ENCODE peak calls at places on chromosomes 11 and 22, in four cellular contexts. J is pancreas, H is sigmoid colon, W is PC-9. Q is an unnamed sample. For H3K4me1, the result is how much of the 10 kb centered on the place peaks cover.

GRCh38 chr11:45771194-45771941 is 33.6 kb upstream of the SLC35C1 start:
- DNase-seq in H (peak), W (no peak), J (peak), Q (peak)

GRCh38 chr11:69374110-69374981 is 80.4 kb downstream of the MYEOV start:
- DNase-seq in J (no peak), H (peak), W (no peak), Q (peak)

GRCh38 chr22:41517172-41518047 is 26.9 kb downstream of the POLR3H start:
- DNase-seq in J (peak), H (peak), W (peak), Q (no peak)

GRCh38 chr11:108599978-108600377 is 6.4 kb upstream of the EXPH5 start:
- DNase-seq in J (no peak), W (no peak), H (no peak), Q (no peak)

GRCh38 chr22:36325163-36326031 is 62.4 kb downstream of the MYH9 start:
- DNase-seq in W (no peak), J (no peak), H (peak), Q (no peak)

GRCh38 chr11:71996517-71996916 is 2.2 kb upstream of the IL18BP start:
- DNase-seq in J (no peak), H (no peak), W (no peak), Q (no peak)

GRCh38 chr22:46087816-46088277 is 62.5 kb upstream of the PPARA start:
- DNase-seq in W (no peak), J (peak), H (peak), Q (peak)

GRCh38 chr11:45031912-45032519 is 81.3 kb upstream of the TP53I11 start:
- DNase-seq in H (no peak), J (no peak), W (no peak), Q (no peak)

GRCh38 chr22:26433805-26434204 is 4.7 kb downstream of the ASPHD2 start:
- DNase-seq in H (no peak), W (no peak), J (no peak), Q (no peak)
- H3K4me3 ChIP-seq in H (no peak), W (no peak), J (no peak), Q (no peak)

DNA sequence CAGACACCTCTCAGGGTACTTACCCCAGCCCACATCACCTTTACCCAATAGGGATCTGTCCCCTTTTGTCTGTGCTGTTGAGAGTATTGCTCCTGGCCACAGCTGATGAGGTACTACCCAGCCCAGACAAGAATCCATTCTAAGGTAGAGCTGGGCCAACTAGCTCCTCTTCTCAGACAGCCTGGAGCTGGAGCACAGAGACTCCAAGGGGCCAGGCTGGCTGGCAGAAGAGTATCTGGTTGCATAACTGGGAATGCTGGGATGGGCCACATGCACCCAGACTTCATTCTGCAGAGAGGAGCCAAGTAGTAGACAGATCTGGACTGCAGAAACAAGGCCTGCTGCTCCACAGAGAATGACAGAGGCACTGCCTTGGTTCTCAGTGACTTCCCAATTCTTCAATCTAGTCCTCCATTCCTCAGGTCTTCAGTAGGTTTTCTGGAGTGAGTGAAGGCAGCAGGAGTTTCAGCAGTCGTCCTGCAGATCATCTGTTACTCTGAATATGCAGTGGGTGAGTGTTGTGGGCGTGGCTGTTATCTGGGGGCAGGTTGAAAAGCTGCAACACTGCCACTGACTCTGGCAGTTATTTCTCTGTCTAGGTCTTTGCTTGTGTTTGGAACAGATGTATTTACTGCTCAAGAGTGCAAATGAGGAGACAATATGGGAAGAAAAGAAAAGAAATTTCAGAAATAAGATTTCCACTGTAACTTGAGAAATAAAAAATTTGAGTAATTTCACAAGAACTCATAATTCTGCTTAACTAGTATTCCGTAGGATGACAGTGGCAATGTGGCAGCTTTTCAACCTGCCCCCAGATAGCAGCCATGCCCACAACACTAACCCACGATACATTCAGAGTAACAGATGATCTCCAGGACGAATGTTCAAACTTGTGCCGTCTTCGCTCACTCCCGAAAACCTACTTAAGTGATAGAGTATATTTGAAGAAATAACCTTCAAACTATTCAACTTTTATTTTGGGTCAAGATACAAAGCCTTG is 34.9 kb downstream of the MAPK1 start:
- DNase-seq in W (no peak), H (no peak), J (no peak), Q (no peak)
- H3K4me1 ChIP-seq in W (under half), H (under half), J (under half), Q (under half)

DNA sequence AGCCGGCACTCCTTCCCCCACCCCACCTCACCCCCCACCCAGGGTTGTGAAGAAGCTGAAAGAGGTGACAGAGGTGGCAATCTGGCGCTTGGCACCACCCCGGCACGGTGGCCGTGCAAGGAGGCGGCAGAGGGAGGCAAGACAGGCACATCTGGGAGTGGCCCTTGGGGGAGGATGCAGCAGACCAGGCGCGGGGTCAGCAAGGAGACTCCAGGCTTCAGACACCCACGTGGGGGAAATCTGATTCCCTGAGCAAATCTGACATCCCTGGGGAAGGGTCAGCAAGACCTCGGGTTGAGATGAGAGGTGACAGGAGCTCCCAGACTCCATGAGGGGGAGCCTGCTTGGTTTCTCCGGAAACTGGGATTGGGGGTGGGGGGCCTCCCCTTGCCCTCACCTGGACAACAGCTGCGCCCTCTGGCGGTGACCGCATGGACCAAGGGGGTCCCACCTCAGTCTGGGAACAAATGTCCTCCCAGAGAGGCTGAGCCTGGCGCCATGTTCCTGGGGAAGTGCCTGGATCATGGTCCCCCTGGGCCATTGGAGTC is 4.0 kb upstream of the RCOR2 start:
- DNase-seq in J (peak), H (no peak), W (no peak), Q (no peak)
- TF ChIP-seq CTCF in J (no peak), H (peak), W (no peak), Q (peak)

GRCh38 chr11:61917357-61918109 is at the start of gene RAB3IL1:
- DNase-seq in J (peak), W (no peak), H (peak), Q (peak)
- H3K4me3 ChIP-seq in J (peak), W (peak), H (peak), Q (peak)

DNA sequence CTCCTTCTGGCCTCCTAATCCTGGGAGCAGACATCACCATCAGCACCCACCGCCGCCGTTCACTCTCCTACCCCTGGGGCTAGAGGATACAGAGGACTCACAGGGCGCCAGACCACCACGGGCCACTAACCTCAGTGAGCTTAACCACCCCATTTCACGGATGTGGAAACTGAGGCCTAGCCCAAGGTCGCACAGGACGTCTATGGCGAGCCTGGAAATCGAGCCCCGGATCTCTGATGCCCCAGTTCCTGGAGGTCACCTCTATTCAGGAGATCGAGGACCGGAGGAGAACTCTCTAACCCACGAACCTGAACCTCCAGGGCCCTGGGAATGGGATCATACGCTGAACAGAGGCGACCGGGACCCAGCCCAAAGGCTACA is 349 bp downstream of the TIMM10 start:
- DNase-seq in J (no peak), H (no peak), W (no peak), Q (peak)
- H3K4me1 ChIP-seq in J (under half), H (under half), W (under half), Q (under half)

DNA sequence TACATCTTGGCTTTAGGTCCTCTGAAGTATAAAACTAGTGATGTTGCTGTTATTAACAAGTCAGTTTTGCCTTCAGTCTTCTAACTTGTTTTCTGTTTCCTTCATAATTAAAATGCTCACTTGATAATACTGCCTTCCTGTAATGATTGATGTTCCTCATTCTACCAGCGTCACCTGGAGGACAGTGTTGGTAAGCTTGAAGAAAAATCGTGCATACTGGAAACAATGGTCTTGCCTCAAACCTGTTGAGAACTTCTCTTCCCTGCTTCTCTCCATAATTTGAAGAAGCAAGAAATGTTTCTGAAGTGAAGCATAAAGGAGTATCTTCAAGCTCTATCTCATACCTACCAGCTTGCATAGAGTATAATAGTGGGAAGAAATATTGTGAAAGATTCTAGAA is 3.0 kb downstream of the YWHAH start:
- DNase-seq in W (no peak), J (no peak), H (no peak), Q (no peak)
- TF ChIP-seq CTCF in W (peak), J (no peak), H (no peak), Q (peak)

Q was measured in right lobe of liver.